ENCODE peak calls at places on chromosome 17, in nine cellular contexts. F, M, W, U, P, R, T, S and E are unnamed samples.

GRCh38 chr17:18371455-18371854 is 6.1 kb upstream of the EVPLL start:
- DNase-seq in F (peak), S (no peak), W (no peak), U (no peak), M (no peak), P (no peak), T (no peak), R (no peak), E (no peak)

GRCh38 chr17:311119-311848 is 41.3 kb downstream of the RPH3AL start:
- DNase-seq in T (no peak), W (no peak), P (no peak), M (no peak), F (no peak), U (no peak), S (no peak), R (no peak), E (no peak)

GRCh38 chr17:39935896-39936295 is 8.4 kb downstream of the LRRC3C start:
- DNase-seq in T (no peak), P (no peak), W (no peak), S (no peak), M (no peak), F (no peak), U (no peak), R (peak), E (no peak)

GRCh38 chr17:79931517-79932309 is 92.5 kb upstream of the CBX4 start:
- DNase-seq in W (no peak), P (no peak), T (no peak), U (no peak), R (no peak), F (peak), S (no peak), M (no peak), E (no peak)

GRCh38 chr17:41894791-41895331 is 23.9 kb downstream of the ACLY start:
- DNase-seq in S (no peak), T (no peak), W (no peak), P (no peak), U (no peak), F (peak), R (peak), M (no peak), E (no peak)

GRCh38 chr17:36703860-36704266 is 102.5 kb downstream of the MRM1 start:
- DNase-seq in F (peak), S (no peak), W (no peak), U (peak), P (peak), M (peak), R (peak), T (no peak), E (peak)

GRCh38 chr17:44977740-44978584 is 9.9 kb upstream of the C1QL1 start:
- DNase-seq in U (no peak), T (no peak), M (no peak), W (no peak), S (no peak), R (no peak), P (no peak), F (no peak), E (no peak)

GRCh38 chr17:57602896-57603295 is 142.2 kb downstream of the CCDC182 start:
- DNase-seq in T (no peak), S (no peak), W (no peak), U (no peak), P (no peak), F (no peak), R (no peak), M (no peak), E (no peak)

GRCh38 chr17:43578699-43579569 is 32.8 kb upstream of the ETV4 start:
- DNase-seq in S (no peak), U (no peak), P (no peak), T (no peak), M (no peak), R (peak), F (peak), W (no peak), E (no peak)

GRCh38 chr17:37614391-37614790 is 5.2 kb upstream of the SYNRG start:
- DNase-seq in W (no peak), R (peak), M (no peak), F (no peak), T (no peak), P (no peak), S (no peak), U (no peak), E (no peak)